ENCODE peak calls at places on chromosomes 3 and 15, in seven cellular contexts. D is GM23338, V is SK-N-SH, I is Karpas-422, Q is GM23248, N is MM.1S, X is OCI-LY7. J is an unnamed sample.
A peak's percentile ranks its signal among the peaks of the same experiment; 100 is the strongest.

GRCh38 chr15:101445562-101446526 is 43.7 kb downstream of the PCSK6 start:
- DNase-seq in Q (peak; percentile 86), N (no peak), V (no peak), X (no peak), D (no peak), I (no peak), J (peak; percentile 59)

GRCh38 chr15:73239564-73240208 is 129.1 kb downstream of the HCN4 start:
- DNase-seq in I (no peak), V (peak; percentile 30), N (no peak), Q (no peak), X (no peak), D (peak; percentile 34), J (no peak)

GRCh38 chr3:131033480-131034080 is 6.9 kb downstream of the NEK11 start:
- DNase-seq in I (peak; percentile 87), V (peak; percentile 51), D (peak; percentile 61), X (peak; percentile 55), N (peak; percentile 69), Q (peak; percentile 45), J (peak; percentile 45)

GRCh38 chr3:54274607-54275006 is 152.3 kb downstream of the CACNA2D3 start:
- DNase-seq in D (no peak), V (no peak), Q (no peak), X (no peak), I (no peak), N (no peak), J (no peak)

GRCh38 chr15:87634361-87634760 is 622.2 kb downstream of the NTRK3 start:
- DNase-seq in X (no peak), Q (no peak), I (no peak), N (no peak), D (no peak), V (no peak), J (no peak)

GRCh38 chr3:135503429-135504083 is 462.0 kb upstream of the PPP2R3A start:
- DNase-seq in N (peak; percentile 78), I (peak; percentile 94), D (peak; percentile 95), X (peak; percentile 25), V (peak; percentile 68), Q (peak; percentile 79), J (peak; percentile 84)

GRCh38 chr3:137420198-137420995 is 343.7 kb upstream of the SOX14 start:
- DNase-seq in V (no peak), I (no peak), D (no peak), N (no peak), Q (no peak), X (no peak), J (no peak)

GRCh38 chr15:87844031-87844430 is 412.5 kb downstream of the NTRK3 start:
- DNase-seq in V (no peak), D (no peak), N (no peak), Q (no peak), X (no peak), I (no peak), J (no peak)

GRCh38 chr15:52309154-52309548 is 13.5 kb upstream of the MYO5C start:
- DNase-seq in I (no peak), X (peak; percentile 51), Q (no peak), D (no peak), N (no peak), V (no peak), J (no peak)

GRCh38 chr15:49045691-49046112 is 544 bp downstream of the SECISBP2L start:
- DNase-seq in V (no peak), I (peak; percentile 70), Q (peak; percentile 66), D (peak; percentile 74), X (peak; percentile 68), N (peak; percentile 24), J (peak; percentile 32)

GRCh38 chr3:188183452-188183851 is 29.5 kb downstream of the LPP start:
- DNase-seq in D (no peak), N (no peak), V (no peak), X (no peak), I (no peak), Q (no peak), J (no peak)

GRCh38 chr3:60636846-60637245 is 614.4 kb downstream of the FHIT start:
- DNase-seq in V (no peak), D (peak; percentile 44), N (no peak), X (no peak), Q (peak; percentile 45), I (no peak), J (peak; percentile 4)

GRCh38 chr3:98557324-98558010 is 25.7 kb downstream of the GPR15 start:
- DNase-seq in X (no peak), V (no peak), Q (peak; percentile 9), N (no peak), I (no peak), D (no peak), J (no peak)

GRCh38 chr3:126351086-126351770 is 6.0 kb downstream of the KLF15 start:
- DNase-seq in X (no peak), I (no peak), Q (no peak), V (no peak), N (peak; percentile 4), D (no peak), J (no peak)

GRCh38 chr15:47870300-47870955 is 153.1 kb downstream of the SEMA6D start:
- DNase-seq in I (no peak), V (no peak), X (no peak), D (no peak), Q (no peak), N (no peak), J (no peak)

DNA sequence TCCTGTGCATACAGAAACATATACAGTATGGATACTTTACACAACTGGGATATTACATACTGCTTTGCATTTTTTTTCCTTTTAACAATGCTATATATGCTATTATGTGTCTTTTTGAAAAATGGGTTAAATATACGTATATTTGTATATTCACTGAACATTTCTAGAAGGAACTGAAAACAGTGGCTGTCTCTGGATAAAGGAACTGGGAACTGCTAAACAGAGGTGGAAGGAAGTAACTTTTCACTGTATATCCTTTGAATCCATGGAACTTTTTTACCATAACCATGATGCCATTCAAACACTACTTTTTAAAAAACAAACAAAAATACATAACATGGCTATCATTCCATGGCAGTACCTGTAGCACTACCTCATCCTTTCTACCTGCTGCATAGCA is 1.8 kb downstream of the MTFMT start:
- DNase-seq in X (no peak), I (no peak), Q (no peak), N (no peak), V (no peak), D (no peak), J (no peak)
- H3K4me3 ChIP-seq in X (peak overlapping the region; percentile 80), I (peak overlapping the region; percentile 100), Q (peak overlapping the region; percentile 93), N (no peak overlapping the region), V (peak overlapping the region; percentile 76), D (peak overlapping the region; percentile 98), J (no peak overlapping the region)

GRCh38 chr3:42019144-42019952 is 57.4 kb upstream of the ULK4 start:
- DNase-seq in V (no peak), X (no peak), Q (no peak), D (no peak), N (no peak), I (no peak), J (no peak)

GRCh38 chr3:42022355-42022754 is 60.5 kb upstream of the ULK4 start:
- DNase-seq in X (no peak), D (no peak), Q (no peak), V (no peak), I (no peak), N (no peak), J (no peak)

GRCh38 chr3:42019953-42020260 is 58.0 kb upstream of the ULK4 start:
- DNase-seq in Q (no peak), V (no peak), N (no peak), I (no peak), X (no peak), D (no peak), J (no peak)

GRCh38 chr3:42023380-42023779 is 61.5 kb upstream of the ULK4 start:
- DNase-seq in D (no peak), Q (no peak), N (no peak), X (no peak), V (no peak), I (no peak), J (no peak)

DNA sequence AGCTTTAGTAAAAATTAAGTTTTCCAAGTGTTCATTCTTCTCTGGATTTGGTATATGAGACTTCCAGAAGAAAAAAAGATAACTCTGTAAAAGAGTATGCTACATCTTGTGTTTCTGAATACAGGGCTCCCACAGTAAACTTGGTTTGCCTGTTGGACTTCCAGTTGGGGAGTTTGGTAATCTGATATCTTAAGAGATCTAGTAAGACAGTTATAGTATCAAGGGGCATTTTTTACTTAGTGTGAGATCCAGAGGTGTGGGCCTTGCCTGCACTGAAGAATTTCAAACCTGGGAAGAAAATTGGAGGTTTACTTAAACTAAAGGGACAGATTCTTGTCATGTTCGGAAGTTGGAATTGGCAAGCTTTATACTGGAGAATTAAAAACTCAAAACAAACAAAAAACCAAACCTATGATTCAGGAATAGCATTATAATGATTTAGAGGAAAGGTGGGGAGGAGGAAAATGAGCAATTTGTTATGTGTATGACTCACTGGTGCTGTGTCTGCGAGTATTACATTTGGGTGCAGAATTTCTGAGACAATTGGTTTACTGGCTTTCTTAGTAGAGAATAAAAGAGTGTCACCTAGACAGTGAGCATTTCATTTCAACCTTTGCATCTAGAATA is 58.9 kb upstream of the ULK4 start:
- DNase-seq in N (no peak), V (no peak), X (no peak), D (no peak), Q (peak; percentile 93), I (no peak), J (no peak)
- H3K9me2 ChIP-seq in N (no peaks in the 10 kb centered on the region), V (no peaks in the 10 kb centered on the region), X (no peaks in the 10 kb centered on the region), D (no peaks in the 10 kb centered on the region), Q (no peaks in the 10 kb centered on the region), I (no peaks in the 10 kb centered on the region), J (no peaks in the 10 kb centered on the region)

GRCh38 chr15:56765252-56765651 is 31.9 kb upstream of the ZNF280D start:
- DNase-seq in Q (peak; percentile 62), V (no peak), I (no peak), D (no peak), N (peak; percentile 21), X (peak; percentile 32), J (peak; percentile 13)
- H3K4me2 ChIP-seq in Q (peak overlapping the region; percentile 15), V (peak overlapping the region; percentile 38), I (no peak overlapping the region), D (no peak overlapping the region), N (peak overlapping the region; percentile 10), X (peak overlapping the region; percentile 30), J (no peak overlapping the region)

GRCh38 chr3:112133606-112134334 is 722 bp upstream of the GCSAM start:
- DNase-seq in D (no peak), N (no peak), X (peak; percentile 78), Q (no peak), I (peak; percentile 76), V (no peak), J (no peak)

GRCh38 chr3:112134335-112135124 is 1.5 kb upstream of the GCSAM start:
- DNase-seq in V (peak; percentile 13), N (peak; percentile 63), D (no peak), I (no peak), Q (no peak), X (peak; percentile 44), J (no peak)

GRCh38 chr3:112132975-112133448 is at the start of gene GCSAM:
- DNase-seq in V (no peak), X (peak; percentile 90), Q (no peak), N (peak; percentile 88), I (peak; percentile 93), D (no peak), J (no peak)

GRCh38 chr3:112136959-112137693 is 4.1 kb upstream of the GCSAM start:
- DNase-seq in Q (peak; percentile 43), X (peak; percentile 87), N (peak; percentile 70), I (peak; percentile 89), D (peak; percentile 86), V (no peak), J (peak; percentile 61)

DNA sequence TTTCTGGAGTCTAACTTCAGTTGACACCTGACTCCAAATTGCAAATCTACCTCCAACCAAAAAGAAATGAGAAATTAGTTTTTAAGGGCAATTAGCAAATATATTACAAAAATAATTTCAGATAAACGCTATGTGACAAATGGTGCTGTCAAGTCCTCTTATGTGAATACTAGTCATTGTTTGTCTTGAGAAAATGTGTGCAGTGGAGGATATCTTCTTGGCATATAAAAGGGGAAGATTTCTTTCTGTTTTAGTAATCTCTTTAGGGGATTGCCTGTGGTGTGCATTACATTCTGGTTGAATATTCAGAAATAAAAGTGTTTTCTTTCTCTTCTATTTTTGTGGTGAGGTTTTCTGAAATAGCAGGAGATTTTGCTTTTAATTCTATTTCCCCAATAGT is 3.0 kb upstream of the GCSAM start:
- DNase-seq in V (no peak), D (no peak), I (peak; percentile 77), Q (no peak), X (peak; percentile 41), N (no peak), J (no peak)
- H3K4me3 ChIP-seq in V (no peak overlapping the region), D (no peak overlapping the region), I (peak overlapping the region; percentile 22), Q (no peak overlapping the region), X (peak overlapping the region; percentile 11), N (no peak overlapping the region), J (no peak overlapping the region)

J was measured in hepatocyte.